ENCODE peak calls at places on chromosomes 12 and 14, in four cellular contexts. J is A549, H is NB4, Y is uterus. F is an unnamed sample.

GRCh38 chr12:1790470-1790869 is 29.9 kb upstream of the LRTM2 start:
- DNase-seq in J (no peak), Y (no peak), H (no peak), F (no peak)

GRCh38 chr12:108620236-108620879 is 13.3 kb downstream of the SELPLG start:
- DNase-seq in H (peak), Y (no peak), J (peak), F (no peak)

GRCh38 chr12:67893003-67893402 is 96.2 kb upstream of the IFNG-AS1 start:
- DNase-seq in H (no peak), J (no peak), Y (no peak), F (peak)

GRCh38 chr12:104772336-104772735 is 185.8 kb downstream of the SLC41A2 start:
- DNase-seq in H (no peak), Y (no peak), J (no peak), F (no peak)

GRCh38 chr12:68557011-68557715 is 53.5 kb upstream of the RAP1B start:
- DNase-seq in H (no peak), Y (no peak), J (peak), F (no peak)

GRCh38 chr12:32265920-32266319 is 133.4 kb upstream of the FGD4 start:
- DNase-seq in H (peak), J (no peak), Y (no peak), F (no peak)

GRCh38 chr12:71011261-71011660 is 90.7 kb upstream of the PTPRR start:
- DNase-seq in J (peak), H (no peak), Y (no peak), F (no peak)

GRCh38 chr12:51970904-51971646 is 19.6 kb downstream of the ACVR1B start:
- DNase-seq in H (peak), Y (no peak), J (peak), F (no peak)

GRCh38 chr14:85564841-85565527 is 35.0 kb downstream of the FLRT2 start:
- DNase-seq in J (no peak), Y (no peak), H (no peak), F (no peak)

GRCh38 chr12:54704187-54704586 is 56.0 kb upstream of the DCD start:
- DNase-seq in Y (no peak), J (no peak), H (peak), F (no peak)

GRCh38 chr14:35050652-35051051 is 4.6 kb downstream of the FAM177A1 start:
- DNase-seq in J (peak), H (no peak), Y (no peak), F (no peak)

GRCh38 chr12:132285991-132286681 is 43.3 kb downstream of the GALNT9 start:
- DNase-seq in J (peak), H (no peak), Y (no peak), F (no peak)

GRCh38 chr12:120091371-120092090 is 25.0 kb downstream of the RAB35 start:
- DNase-seq in Y (peak), J (no peak), H (no peak), F (no peak)

DNA sequence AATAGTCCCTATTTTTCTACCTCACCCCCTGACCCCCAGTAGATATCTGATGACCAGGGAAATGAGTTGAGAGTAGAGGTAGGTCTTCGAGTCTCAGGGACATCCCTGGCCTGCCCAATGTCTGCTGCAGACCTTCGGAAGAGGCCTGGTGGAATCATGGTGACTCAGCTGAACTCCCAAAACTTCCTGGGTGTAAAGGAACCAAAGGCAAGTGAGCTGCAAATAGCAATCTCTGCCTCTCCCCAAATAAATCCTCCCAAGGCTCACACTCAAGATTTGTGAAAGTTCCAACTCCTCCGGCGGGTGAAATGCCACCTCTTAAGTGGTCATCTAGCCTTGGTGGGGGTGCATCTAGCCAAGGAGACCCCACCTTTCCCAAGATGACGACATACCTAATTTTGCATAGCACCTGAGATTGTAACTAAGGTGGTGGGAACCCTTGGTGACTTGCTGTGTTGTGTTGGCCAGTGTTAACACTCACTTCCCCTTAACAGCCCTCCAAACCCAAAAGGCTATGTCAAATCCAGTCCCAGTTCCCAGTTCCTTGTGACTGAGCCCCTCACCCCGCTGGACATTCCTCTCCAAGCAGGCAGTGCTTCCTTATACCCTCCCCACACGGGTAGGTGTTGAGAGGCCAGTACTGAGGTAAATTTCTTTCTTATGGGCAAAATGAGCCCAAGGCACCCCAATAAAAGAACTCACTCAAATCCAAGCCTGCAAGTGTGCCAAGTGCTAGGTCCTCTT is 6.2 kb downstream of the ZFP36L1 start:
- DNase-seq in J (peak), Y (peak), H (no peak), F (no peak)
- TF ChIP-seq POLR2A in J (no peak), Y (no peak), H (no peak), F (no peak)

DNA sequence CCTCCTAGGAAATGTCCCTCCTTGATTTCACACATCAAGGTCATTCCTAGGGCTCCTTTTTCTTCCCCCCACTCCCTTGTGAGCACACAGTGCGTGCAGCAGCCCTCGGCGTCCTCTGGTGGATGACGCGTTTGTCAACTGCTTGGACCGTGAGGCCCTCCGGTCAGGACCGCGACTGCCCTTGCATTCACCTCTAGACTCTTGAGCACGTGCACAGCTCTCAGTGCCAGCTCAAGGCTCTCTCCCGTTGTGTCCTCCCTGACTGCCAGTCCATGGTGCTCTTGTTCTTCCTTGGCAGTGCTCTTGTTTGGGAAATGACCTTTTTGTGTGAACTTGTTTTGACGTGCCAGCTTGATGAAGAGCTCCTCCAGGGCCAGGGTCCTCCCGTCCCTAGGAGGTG is 67.9 kb downstream of the TSPAN9 start:
- DNase-seq in Y (no peak), J (no peak), H (no peak), F (no peak)
- H3K4me3 ChIP-seq in Y (no peak), J (no peak), H (no peak), F (no peak)

GRCh38 chr14:59870277-59871165 is at the start of gene RTN1:
- DNase-seq in H (peak), J (peak), Y (no peak), F (peak)
- TF ChIP-seq POLR2A in H (no peak), J (no peak), Y (no peak), F (no peak)

GRCh38 chr12:27999970-28000369 is 27.4 kb upstream of the PTHLH start:
- DNase-seq in J (no peak), H (no peak), Y (no peak), F (no peak)

GRCh38 chr12:27996761-27997160 is 24.2 kb upstream of the PTHLH start:
- DNase-seq in Y (no peak), J (no peak), H (no peak), F (no peak)

GRCh38 chr12:27995406-27995805 is 22.9 kb upstream of the PTHLH start:
- DNase-seq in Y (no peak), J (no peak), H (no peak), F (no peak)

GRCh38 chr12:27998170-27999110 is 25.9 kb upstream of the PTHLH start:
- DNase-seq in J (peak), H (no peak), Y (no peak), F (no peak)

DNA sequence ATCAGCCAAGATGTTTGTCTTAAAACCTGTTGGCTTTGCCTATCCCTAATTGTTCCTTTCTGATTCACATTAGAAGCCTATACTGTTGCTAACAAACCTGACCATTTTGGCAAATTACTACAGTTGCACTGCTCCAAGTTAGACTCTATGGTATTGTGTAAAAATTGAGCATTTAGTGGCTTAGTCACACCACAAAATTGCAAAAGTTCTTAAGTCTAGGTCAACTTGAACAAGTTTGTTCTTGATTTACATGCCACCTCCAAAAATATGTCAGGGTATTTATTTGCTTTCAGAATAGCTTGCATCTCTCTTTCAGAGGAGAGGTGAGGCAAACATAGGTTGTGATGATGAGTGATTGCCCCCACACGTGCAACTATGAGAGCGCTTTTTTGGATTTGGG is 27.0 kb upstream of the PTHLH start:
- DNase-seq in J (no peak), H (no peak), Y (no peak), F (no peak)
- H3K4me3 ChIP-seq in J (no peak), H (no peak), Y (no peak), F (no peak)

GRCh38 chr14:33931439-33931838 is 19.4 kb downstream of the EGLN3 start:
- DNase-seq in Y (no peak), J (no peak), H (no peak), F (no peak)
- TF ChIP-seq POLR2A in Y (no peak), J (no peak), H (no peak), F (no peak)

F was measured in gastrocnemius medialis.